ENCODE peak calls at places on chromosomes 6 and 20, in nine cellular contexts. J is GM06990; L is CD8-positive, alpha-beta T cell; Z is tibial artery; T is psoas muscle; O is breast epithelium; S is cardiac fibroblast; H is BJ; R is foreskin fibroblast. V is an unnamed sample.
A peak's percentile ranks its signal among the peaks of the same experiment; 100 is the strongest.

GRCh38 chr20:46411637-46412036 is 5.2 kb upstream of the ELMO2 start:
- DNase-seq in J (no peak), L (no peak), Z (no peak), T (no peak), O (no peak), S (no peak), H (no peak), R (no peak), V (no peak)

GRCh38 chr6:100138346-100139022 is 144.5 kb upstream of the MCHR2 start:
- DNase-seq in J (no peak), L (no peak), Z (no peak), T (no peak), O (no peak), S (no peak), H (no peak), R (no peak), V (no peak)

GRCh38 chr6:22294301-22294700 is 2.5 kb downstream of the PRL start:
- DNase-seq in J (no peak), L (no peak), Z (no peak), T (no peak), O (no peak), S (no peak), H (no peak), R (no peak), V (no peak)

GRCh38 chr6:136173519-136174507 is 76.3 kb downstream of the MTFR2 start:
- DNase-seq in J (no peak), L (no peak), Z (no peak), T (no peak), O (no peak), S (peak; percentile 85), H (no peak), R (peak; percentile 33), V (no peak)

GRCh38 chr6:6665505-6665904 is 77.0 kb downstream of the LY86 start:
- DNase-seq in J (no peak), L (no peak), Z (no peak), T (no peak), O (no peak), S (no peak), H (no peak), R (no peak), V (no peak)

GRCh38 chr6:143408787-143409162 is 41.7 kb downstream of the ADAT2 start:
- DNase-seq in J (no peak), L (no peak), Z (no peak), T (no peak), O (no peak), S (no peak), H (no peak), R (no peak), V (no peak)

GRCh38 chr20:2022163-2022562 is 28.3 kb upstream of the PDYN start:
- DNase-seq in J (no peak), L (no peak), Z (no peak), T (no peak), O (no peak), S (no peak), H (no peak), R (no peak), V (peak; percentile 92)

GRCh38 chr6:163435013-163435412 is 20.5 kb downstream of the QKI start:
- DNase-seq in J (no peak), L (no peak), Z (no peak), T (no peak), O (no peak), S (no peak), H (no peak), R (no peak), V (no peak)

GRCh38 chr20:53940883-53941546 is 129.4 kb downstream of the BCAS1 start:
- DNase-seq in J (no peak), L (no peak), Z (no peak), T (no peak), O (no peak), S (peak; percentile 96), H (peak; percentile 63), R (peak; percentile 67), V (no peak)

GRCh38 chr20:20606046-20606445 is 106.4 kb downstream of the RALGAPA2 start:
- DNase-seq in J (no peak), L (no peak), Z (no peak), T (no peak), O (no peak), S (peak; percentile 4), H (no peak), R (no peak), V (no peak)

GRCh38 chr6:150395388-150396009 is 26.7 kb downstream of the IYD start:
- DNase-seq in J (peak; percentile 4), L (no peak), Z (no peak), T (no peak), O (no peak), S (peak; percentile 71), H (no peak), R (peak; percentile 65), V (peak; percentile 75)

GRCh38 chr20:41141153-41141815 is 3.9 kb downstream of the PLCG1 start:
- DNase-seq in J (no peak), L (no peak), Z (peak; percentile 63), T (peak; percentile 66), O (no peak), S (peak; percentile 50), H (no peak), R (peak; percentile 67), V (no peak)

GRCh38 chr6:111872521-111873177 is 603 bp downstream of the FYN start:
- DNase-seq in J (peak; percentile 39), L (peak; percentile 52), Z (peak; percentile 69), T (peak; percentile 71), O (no peak), S (peak; percentile 61), H (no peak), R (peak; percentile 80), V (no peak)

GRCh38 chr6:138250513-138251247 is 32.4 kb upstream of the PBOV1 start:
- DNase-seq in J (no peak), L (no peak), Z (peak; percentile 73), T (no peak), O (peak; percentile 59), S (peak; percentile 94), H (peak; percentile 86), R (peak; percentile 84), V (peak; percentile 80)

GRCh38 chr6:36623547-36624459 is 29.6 kb downstream of the SRSF3 start:
- DNase-seq in J (peak; percentile 72), L (peak; percentile 54), Z (peak; percentile 94), T (peak; percentile 90), O (peak; percentile 90), S (peak; percentile 90), H (no peak), R (peak; percentile 91), V (peak; percentile 88)

GRCh38 chr20:7971536-7972285 is 31.5 kb upstream of the HAO1 start:
- DNase-seq in J (no peak), L (no peak), Z (no peak), T (no peak), O (no peak), S (no peak), H (no peak), R (peak; percentile 53), V (no peak)

GRCh38 chr6:33822575-33823395 is 19.0 kb upstream of the MLN start:
- DNase-seq in J (no peak), L (no peak), Z (no peak), T (no peak), O (no peak), S (peak; percentile 14), H (no peak), R (peak; percentile 23), V (peak; percentile 51)
- TF ChIP-seq CTCF in J (no peak), L (no peak), Z (no peak), T (no peak), O (no peak), S (peak; percentile 40), H (peak; percentile 27), R (peak; percentile 3), V (no peak)

GRCh38 chr6:1317302-1317815 is 5.5 kb downstream of the FOXQ1 start:
- DNase-seq in J (no peak), L (no peak), Z (no peak), T (no peak), O (no peak), S (no peak), H (no peak), R (peak; percentile 48), V (no peak)

GRCh38 chr6:1315201-1315559 is 3.3 kb downstream of the FOXQ1 start:
- DNase-seq in J (no peak), L (no peak), Z (no peak), T (no peak), O (no peak), S (no peak), H (no peak), R (no peak), V (no peak)

GRCh38 chr6:1318036-1318435 is 6.1 kb downstream of the FOXQ1 start:
- DNase-seq in J (no peak), L (no peak), Z (no peak), T (no peak), O (no peak), S (no peak), H (no peak), R (peak; percentile 56), V (no peak)

GRCh38 chr6:1315560-1316386 is 3.9 kb downstream of the FOXQ1 start:
- DNase-seq in J (no peak), L (no peak), Z (no peak), T (no peak), O (no peak), S (no peak), H (no peak), R (peak; percentile 59), V (no peak)

GRCh38 chr6:1316482-1317220 is 4.8 kb downstream of the FOXQ1 start:
- DNase-seq in J (no peak), L (no peak), Z (no peak), T (no peak), O (no peak), S (no peak), H (no peak), R (peak; percentile 74), V (no peak)
- TF ChIP-seq CTCF in J (no peak), L (no peak), Z (no peak), T (no peak), O (no peak), S (no peak), H (peak; percentile 33), R (no peak), V (no peak)

GRCh38 chr20:36591854-36592641 is 13.5 kb upstream of the RAB5IF start:
- DNase-seq in J (no peak), L (no peak), Z (no peak), T (no peak), O (no peak), S (peak; percentile 42), H (no peak), R (peak; percentile 69), V (peak; percentile 47)
- TF ChIP-seq CTCF in J (no peak), L (no peak), Z (peak; percentile 45), T (peak; percentile 40), O (peak; percentile 24), S (peak; percentile 25), H (peak; percentile 61), R (peak; percentile 65), V (peak; percentile 15)

DNA sequence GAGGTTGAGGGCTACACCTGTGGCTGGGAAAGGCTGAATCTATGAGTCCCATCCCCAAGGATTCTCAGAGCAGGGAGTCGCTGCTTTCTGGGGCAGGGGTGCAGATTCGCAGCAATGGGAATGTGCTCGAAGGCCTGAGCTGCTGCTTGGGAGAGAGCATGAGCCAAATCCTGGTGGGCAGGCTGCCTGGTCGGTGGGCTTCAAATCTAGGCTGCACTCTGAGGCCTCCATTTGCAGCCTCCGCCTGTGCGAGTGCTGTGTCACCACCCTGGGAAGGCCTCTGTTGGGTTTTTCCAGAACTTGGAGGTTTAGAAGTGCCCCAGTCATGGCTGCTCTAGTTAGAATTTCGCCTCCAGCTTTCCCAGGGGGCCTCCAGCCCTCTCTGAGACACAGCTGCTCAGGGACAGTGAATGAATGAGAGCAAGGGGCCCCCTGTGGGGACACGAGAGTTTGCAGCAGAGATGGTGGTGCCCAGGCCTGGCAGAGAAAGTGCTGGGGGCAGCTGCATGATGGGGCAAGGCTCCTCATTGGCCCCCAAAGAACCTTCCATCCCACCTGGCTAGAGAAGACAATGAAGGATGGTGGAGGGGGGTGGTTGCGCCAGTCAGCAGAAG is 31.1 kb upstream of the RNF24 start:
- DNase-seq in J (no peak), L (no peak), Z (no peak), T (no peak), O (no peak), S (no peak), H (no peak), R (no peak), V (no peak)
- TF ChIP-seq CTCF in J (peak; percentile 2), L (no peak), Z (no peak), T (no peak), O (no peak), S (no peak), H (no peak), R (no peak), V (no peak)